ENCODE peak calls at places on chromosomes 2 and 18, in seven cellular contexts. One of them, this sample, is unnamed.

GRCh38 chr2:201448701-201449100 is 2.6 kb downstream of the TRAK2 start:
- DNase-seq in A549: no peak
- DNase-seq in left ventricle myocardium inferior: no peak
- DNase-seq in right atrium auricular region: no peak
- DNase-seq in K562: no peak
- DNase-seq in sigmoid colon: no peak
- DNase-seq in Panc1: no peak
- DNase-seq in this sample: peak; percentile 57

GRCh38 chr2:25129901-25130520 is 38.4 kb downstream of the POMC start:
- DNase-seq in A549: no peak
- DNase-seq in left ventricle myocardium inferior: no peak
- DNase-seq in right atrium auricular region: no peak
- DNase-seq in K562: no peak
- DNase-seq in sigmoid colon: no peak
- DNase-seq in Panc1: no peak
- DNase-seq in this sample: no peak

GRCh38 chr18:79164696-79165095 is 95.5 kb downstream of the ATP9B start:
- DNase-seq in A549: no peak
- DNase-seq in left ventricle myocardium inferior: no peak
- DNase-seq in right atrium auricular region: no peak
- DNase-seq in K562: no peak
- DNase-seq in sigmoid colon: no peak
- DNase-seq in Panc1: no peak
- DNase-seq in this sample: no peak

GRCh38 chr2:9638532-9638931 is 7.7 kb upstream of the YWHAQ start:
- DNase-seq in A549: peak; percentile 89
- DNase-seq in left ventricle myocardium inferior: peak; percentile 84
- DNase-seq in right atrium auricular region: peak; percentile 86
- DNase-seq in K562: peak; percentile 90
- DNase-seq in sigmoid colon: peak; percentile 98
- DNase-seq in Panc1: peak; percentile 80
- DNase-seq in this sample: peak; percentile 66

GRCh38 chr18:45752681-45753080 is 28.7 kb downstream of the SLC14A1 start:
- DNase-seq in A549: no peak
- DNase-seq in left ventricle myocardium inferior: no peak
- DNase-seq in right atrium auricular region: no peak
- DNase-seq in K562: no peak
- DNase-seq in sigmoid colon: no peak
- DNase-seq in Panc1: no peak
- DNase-seq in this sample: no peak

GRCh38 chr2:25375371-25375988 is 33.8 kb upstream of the DNMT3A start:
- DNase-seq in A549: no peak
- DNase-seq in left ventricle myocardium inferior: no peak
- DNase-seq in right atrium auricular region: no peak
- DNase-seq in K562: no peak
- DNase-seq in sigmoid colon: peak; percentile 59
- DNase-seq in Panc1: no peak
- DNase-seq in this sample: no peak

GRCh38 chr2:12251749-12252148 is 465.0 kb upstream of the TRIB2 start:
- DNase-seq in A549: no peak
- DNase-seq in left ventricle myocardium inferior: no peak
- DNase-seq in right atrium auricular region: no peak
- DNase-seq in K562: no peak
- DNase-seq in sigmoid colon: no peak
- DNase-seq in Panc1: no peak
- DNase-seq in this sample: no peak

GRCh38 chr2:194346189-194346588 is 1310.8 kb upstream of the SLC39A10 start:
- DNase-seq in A549: no peak
- DNase-seq in left ventricle myocardium inferior: no peak
- DNase-seq in right atrium auricular region: no peak
- DNase-seq in K562: no peak
- DNase-seq in sigmoid colon: no peak
- DNase-seq in Panc1: no peak
- DNase-seq in this sample: no peak

GRCh38 chr2:74316616-74317295 is 26.5 kb downstream of the SLC4A5 start:
- DNase-seq in A549: no peak
- DNase-seq in left ventricle myocardium inferior: no peak
- DNase-seq in right atrium auricular region: no peak
- DNase-seq in K562: peak; percentile 14
- DNase-seq in sigmoid colon: no peak
- DNase-seq in Panc1: no peak
- DNase-seq in this sample: no peak

GRCh38 chr18:52175406-52175805 is 164.6 kb upstream of the DCC start:
- DNase-seq in A549: no peak
- DNase-seq in left ventricle myocardium inferior: no peak
- DNase-seq in right atrium auricular region: no peak
- DNase-seq in K562: no peak
- DNase-seq in sigmoid colon: no peak
- DNase-seq in Panc1: no peak
- DNase-seq in this sample: no peak

GRCh38 chr2:106192752-106193490 is 1.2 kb downstream of the UXS1 start:
- DNase-seq in A549: peak; percentile 41
- DNase-seq in left ventricle myocardium inferior: no peak
- DNase-seq in right atrium auricular region: no peak
- DNase-seq in K562: peak; percentile 45
- DNase-seq in sigmoid colon: no peak
- DNase-seq in Panc1: peak; percentile 48
- DNase-seq in this sample: peak; percentile 53

GRCh38 chr2:239819974-239820555 is 205.1 kb downstream of the NDUFA10 start:
- DNase-seq in A549: no peak
- DNase-seq in left ventricle myocardium inferior: peak; percentile 11
- DNase-seq in right atrium auricular region: peak; percentile 54
- DNase-seq in K562: no peak
- DNase-seq in sigmoid colon: peak; percentile 61
- DNase-seq in Panc1: no peak
- DNase-seq in this sample: peak; percentile 15

GRCh38 chr18:48313803-48314202 is 95.4 kb downstream of the ZBTB7C start:
- DNase-seq in A549: no peak
- DNase-seq in left ventricle myocardium inferior: no peak
- DNase-seq in right atrium auricular region: no peak
- DNase-seq in K562: no peak
- DNase-seq in sigmoid colon: no peak
- DNase-seq in Panc1: no peak
- DNase-seq in this sample: no peak

GRCh38 chr2:119104414-119104813 is 54.1 kb downstream of the C1QL2 start:
- DNase-seq in A549: no peak
- DNase-seq in left ventricle myocardium inferior: no peak
- DNase-seq in right atrium auricular region: no peak
- DNase-seq in K562: no peak
- DNase-seq in sigmoid colon: no peak
- DNase-seq in Panc1: no peak
- DNase-seq in this sample: peak; percentile 0

GRCh38 chr2:185338104-185338503 is 400.5 kb upstream of the FSIP2 start:
- DNase-seq in A549: no peak
- DNase-seq in left ventricle myocardium inferior: no peak
- DNase-seq in right atrium auricular region: no peak
- DNase-seq in K562: no peak
- DNase-seq in sigmoid colon: no peak
- DNase-seq in Panc1: no peak
- DNase-seq in this sample: no peak

GRCh38 chr2:120486946-120487345 is 141.0 kb downstream of the INHBB start:
- DNase-seq in A549: no peak
- DNase-seq in left ventricle myocardium inferior: no peak
- DNase-seq in right atrium auricular region: no peak
- DNase-seq in K562: peak; percentile 9
- DNase-seq in sigmoid colon: no peak
- DNase-seq in Panc1: no peak
- DNase-seq in this sample: no peak

GRCh38 chr2:101524811-101525430 is 50.0 kb upstream of the RFX8 start:
- DNase-seq in A549: no peak
- DNase-seq in left ventricle myocardium inferior: no peak
- DNase-seq in right atrium auricular region: no peak
- DNase-seq in K562: no peak
- DNase-seq in sigmoid colon: peak; percentile 88
- DNase-seq in Panc1: no peak
- DNase-seq in this sample: no peak

GRCh38 chr2:6814869-6815268 is 50.8 kb downstream of the CMPK2 start:
- DNase-seq in A549: no peak
- DNase-seq in left ventricle myocardium inferior: no peak
- DNase-seq in right atrium auricular region: no peak
- DNase-seq in K562: no peak
- DNase-seq in sigmoid colon: no peak
- DNase-seq in Panc1: no peak
- DNase-seq in this sample: no peak

GRCh38 chr18:57854726-57855125 is 51.6 kb upstream of the ATP8B1 start:
- DNase-seq in A549: no peak
- DNase-seq in left ventricle myocardium inferior: no peak
- DNase-seq in right atrium auricular region: no peak
- DNase-seq in K562: no peak
- DNase-seq in sigmoid colon: no peak
- DNase-seq in Panc1: no peak
- DNase-seq in this sample: peak; percentile 63

DNA sequence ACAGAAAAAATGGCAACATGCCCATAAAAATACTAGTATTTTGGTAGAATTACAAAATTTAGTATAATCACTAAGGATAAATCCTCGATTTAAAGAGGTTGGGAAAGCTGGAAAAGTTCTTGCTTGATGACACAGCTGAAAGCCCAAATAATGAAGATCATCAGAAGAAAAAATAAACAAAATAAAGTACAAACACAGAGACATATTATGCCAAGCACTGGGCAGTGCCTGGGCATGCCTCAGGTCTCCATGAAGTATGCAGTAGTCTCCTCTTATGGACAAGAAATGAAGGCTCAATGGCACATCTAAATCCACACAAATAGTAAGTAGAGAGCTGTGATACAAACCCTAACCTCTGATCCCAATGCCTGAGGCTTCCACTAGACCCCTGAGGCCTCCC is 57.7 kb downstream of the RNU4ATAC start:
- DNase-seq in A549: no peak
- DNase-seq in left ventricle myocardium inferior: no peak
- DNase-seq in right atrium auricular region: no peak
- DNase-seq in K562: no peak
- DNase-seq in sigmoid colon: no peak
- DNase-seq in Panc1: no peak
- DNase-seq in this sample: no peak
- H3K27ac ChIP-seq in A549: peak overlapping the region; percentile 3
- H3K27ac ChIP-seq in left ventricle myocardium inferior: no peak overlapping the region
- H3K27ac ChIP-seq in right atrium auricular region: no peak overlapping the region
- H3K27ac ChIP-seq in K562: no peak overlapping the region
- H3K27ac ChIP-seq in sigmoid colon: no peak overlapping the region
- H3K27ac ChIP-seq in Panc1: no peak overlapping the region
- H3K27ac ChIP-seq in this sample: no peak overlapping the region

DNA sequence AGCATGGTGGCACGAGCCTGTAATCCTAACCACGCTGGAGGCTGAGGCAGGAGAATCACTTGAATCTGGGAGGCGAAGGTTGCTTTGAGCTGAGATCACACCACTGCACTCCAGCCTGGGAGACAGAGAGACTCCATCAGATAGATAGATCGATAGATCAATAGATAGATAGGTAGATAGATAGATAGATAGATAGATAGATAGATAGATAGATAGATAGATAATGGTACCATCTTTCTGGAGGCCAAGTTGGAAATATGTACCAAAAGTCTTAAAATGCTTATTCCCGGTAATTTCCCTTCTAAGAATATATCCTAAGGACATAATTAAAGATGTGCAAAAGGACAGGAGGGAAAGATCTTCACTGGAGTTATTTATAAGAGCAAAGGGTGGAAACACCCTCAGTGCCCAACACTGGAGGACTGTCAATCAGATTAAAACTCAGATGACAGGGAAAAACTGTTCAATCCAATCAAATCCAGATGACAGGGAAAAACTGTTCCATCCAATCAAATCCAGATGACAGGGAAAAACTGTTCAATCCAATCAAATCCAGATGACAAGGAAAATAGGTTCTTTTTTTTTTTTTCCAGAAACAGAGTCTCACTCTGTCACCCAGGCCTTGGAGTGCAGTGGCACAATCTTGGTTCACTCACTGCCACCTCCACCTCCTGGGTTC is 49.0 kb upstream of the UBE2F start:
- DNase-seq in A549: no peak
- DNase-seq in left ventricle myocardium inferior: no peak
- DNase-seq in right atrium auricular region: no peak
- DNase-seq in K562: no peak
- DNase-seq in sigmoid colon: no peak
- DNase-seq in Panc1: no peak
- DNase-seq in this sample: no peak
- H3K27ac ChIP-seq in A549: no peak overlapping the region
- H3K27ac ChIP-seq in left ventricle myocardium inferior: no peak overlapping the region
- H3K27ac ChIP-seq in right atrium auricular region: no peak overlapping the region
- H3K27ac ChIP-seq in K562: no peak overlapping the region
- H3K27ac ChIP-seq in sigmoid colon: no peak overlapping the region
- H3K27ac ChIP-seq in Panc1: no peak overlapping the region
- H3K27ac ChIP-seq in this sample: no peak overlapping the region

GRCh38 chr2:29014331-29014730 is 33.2 kb downstream of the TOGARAM2 start:
- DNase-seq in A549: no peak
- DNase-seq in left ventricle myocardium inferior: peak; percentile 42
- DNase-seq in right atrium auricular region: no peak
- DNase-seq in K562: no peak
- DNase-seq in sigmoid colon: no peak
- DNase-seq in Panc1: no peak
- DNase-seq in this sample: no peak

GRCh38 chr2:29010946-29011649 is 30.0 kb downstream of the TOGARAM2 start:
- DNase-seq in A549: no peak
- DNase-seq in left ventricle myocardium inferior: peak; percentile 49
- DNase-seq in right atrium auricular region: no peak
- DNase-seq in K562: peak; percentile 13
- DNase-seq in sigmoid colon: no peak
- DNase-seq in Panc1: no peak
- DNase-seq in this sample: no peak

GRCh38 chr2:29011650-29012060 is 30.6 kb downstream of the TOGARAM2 start:
- DNase-seq in A549: no peak
- DNase-seq in left ventricle myocardium inferior: peak; percentile 86
- DNase-seq in right atrium auricular region: peak; percentile 86
- DNase-seq in K562: no peak
- DNase-seq in sigmoid colon: no peak
- DNase-seq in Panc1: no peak
- DNase-seq in this sample: no peak

GRCh38 chr2:29013046-29013780 is 32.1 kb downstream of the TOGARAM2 start:
- DNase-seq in A549: no peak
- DNase-seq in left ventricle myocardium inferior: no peak
- DNase-seq in right atrium auricular region: no peak
- DNase-seq in K562: no peak
- DNase-seq in sigmoid colon: no peak
- DNase-seq in Panc1: peak; percentile 1
- DNase-seq in this sample: no peak

DNA sequence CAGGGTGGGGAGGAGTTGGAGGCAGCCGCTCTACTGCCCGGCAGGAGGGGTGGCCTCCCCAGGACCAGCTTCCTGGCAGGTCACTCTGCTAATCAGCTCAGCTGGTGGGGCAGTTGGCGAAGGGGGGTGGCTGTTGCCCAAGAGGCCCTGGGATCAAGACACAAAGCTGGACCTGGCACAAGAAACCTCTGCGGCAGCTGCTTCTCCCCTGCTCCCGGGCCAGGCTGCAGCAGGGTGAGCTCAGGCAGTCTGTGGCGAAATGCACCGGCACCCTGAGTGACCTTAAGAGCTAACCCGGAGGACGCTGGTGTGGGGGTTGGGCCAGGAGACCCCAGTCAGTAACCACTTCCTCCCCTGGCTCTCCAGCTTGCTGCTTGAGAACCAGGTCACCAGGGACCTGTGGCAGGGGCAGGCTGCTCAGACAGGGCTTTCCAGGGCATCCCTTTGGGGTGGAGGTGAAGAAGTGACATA is 31.1 kb downstream of the TOGARAM2 start:
- DNase-seq in A549: no peak
- DNase-seq in left ventricle myocardium inferior: peak; percentile 86
- DNase-seq in right atrium auricular region: peak; percentile 80
- DNase-seq in K562: no peak
- DNase-seq in sigmoid colon: peak; percentile 77
- DNase-seq in Panc1: no peak
- DNase-seq in this sample: peak; percentile 31
- H3K27ac ChIP-seq in A549: no peak overlapping the region
- H3K27ac ChIP-seq in left ventricle myocardium inferior: peak overlapping the region; percentile 96
- H3K27ac ChIP-seq in right atrium auricular region: peak overlapping the region; percentile 90
- H3K27ac ChIP-seq in K562: no peak overlapping the region
- H3K27ac ChIP-seq in sigmoid colon: no peak overlapping the region
- H3K27ac ChIP-seq in Panc1: no peak overlapping the region
- H3K27ac ChIP-seq in this sample: peak overlapping the region; percentile 50

GRCh38 chr2:81467096-81467495 is 1162.5 kb upstream of the LRRTM1 start:
- DNase-seq in A549: no peak
- DNase-seq in left ventricle myocardium inferior: no peak
- DNase-seq in right atrium auricular region: no peak
- DNase-seq in K562: peak; percentile 3
- DNase-seq in sigmoid colon: no peak
- DNase-seq in Panc1: no peak
- DNase-seq in this sample: no peak
- H3K27ac ChIP-seq in A549: no peak overlapping the region
- H3K27ac ChIP-seq in left ventricle myocardium inferior: no peak overlapping the region
- H3K27ac ChIP-seq in right atrium auricular region: no peak overlapping the region
- H3K27ac ChIP-seq in K562: no peak overlapping the region
- H3K27ac ChIP-seq in sigmoid colon: no peak overlapping the region
- H3K27ac ChIP-seq in Panc1: no peak overlapping the region
- H3K27ac ChIP-seq in this sample: no peak overlapping the region